ENCODE peak calls at places on chromosomes 6 and 20, in eight cellular contexts. N is upper lobe of right lung, P is heart left ventricle, S is psoas muscle, U is tibial artery, C is cardiac muscle cell, Z is heart right ventricle, M is A549. O is an unnamed sample. For H3K4me1, the result is how much of the 10 kb centered on the place peaks cover.

GRCh38 chr20:4064118-4064962 is 49.0 kb upstream of the RNF24 start:
- DNase-seq in N (peak), C (peak), P (peak), Z (peak), U (peak), S (peak), M (peak), O (peak)

GRCh38 chr6:64217721-64218603 is 582.4 kb downstream of the PHF3 start:
- DNase-seq in P (no peak), M (no peak), Z (no peak), C (peak), N (no peak), S (no peak), U (no peak), O (no peak)

GRCh38 chr20:35190556-35190955 is 18.7 kb downstream of the PROCR start:
- DNase-seq in M (no peak), C (no peak), S (no peak), N (no peak), Z (no peak), P (no peak), U (no peak), O (no peak)

GRCh38 chr6:75812560-75812959 is 63.5 kb downstream of the MYO6 start:
- DNase-seq in P (no peak), Z (no peak), C (no peak), M (no peak), N (no peak), U (no peak), S (no peak), O (no peak)

GRCh38 chr6:70353343-70353913 is 50.5 kb upstream of the COL9A1 start:
- DNase-seq in Z (no peak), C (no peak), P (no peak), U (no peak), S (no peak), N (no peak), M (no peak), O (no peak)

GRCh38 chr6:5084192-5084786 is 852 bp upstream of the PPP1R3G start:
- DNase-seq in N (no peak), P (peak), C (no peak), U (peak), M (no peak), Z (no peak), S (peak), O (no peak)

GRCh38 chr6:4008324-4009047 is 70.5 kb downstream of the FAM217A start:
- DNase-seq in U (no peak), P (no peak), C (peak), Z (no peak), M (peak), N (no peak), S (no peak), O (no peak)

GRCh38 chr6:19759117-19759880 is 77.9 kb upstream of the ID4 start:
- DNase-seq in S (no peak), P (no peak), M (peak), C (peak), N (no peak), U (no peak), Z (no peak), O (no peak)

GRCh38 chr6:69827491-69827890 is 30.7 kb upstream of the LMBRD1 start:
- DNase-seq in U (no peak), C (peak), P (no peak), N (no peak), M (no peak), Z (no peak), S (no peak), O (no peak)

GRCh38 chr20:9498322-9498721 is 16.1 kb upstream of the LAMP5 start:
- DNase-seq in P (no peak), C (no peak), Z (no peak), M (peak), S (no peak), U (no peak), N (no peak), O (no peak)

GRCh38 chr20:62178316-62179161 is 4.3 kb upstream of the MTG2 start:
- DNase-seq in Z (no peak), P (no peak), N (no peak), S (no peak), C (no peak), M (no peak), U (no peak), O (no peak)

GRCh38 chr6:18997375-18997826 is 610.3 kb downstream of the RNF144B start:
- DNase-seq in N (no peak), U (no peak), S (no peak), M (peak), P (no peak), Z (no peak), C (peak), O (no peak)

GRCh38 chr6:69812746-69813427 is 16.1 kb upstream of the LMBRD1 start:
- DNase-seq in Z (no peak), P (no peak), M (no peak), S (no peak), U (no peak), N (no peak), C (no peak), O (no peak)

GRCh38 chr6:140602843-140603242 is 1228.4 kb upstream of the CITED2 start:
- DNase-seq in C (no peak), U (no peak), S (no peak), N (no peak), P (no peak), M (no peak), Z (no peak), O (no peak)

GRCh38 chr6:79630883-79631799 is at the start of gene SH3BGRL2:
- DNase-seq in U (peak), S (peak), N (peak), P (peak), M (peak), Z (peak), C (peak), O (peak)

GRCh38 chr6:2857580-2858337 is 16.1 kb upstream of the SERPINB1 start:
- DNase-seq in U (no peak), S (no peak), C (peak), N (no peak), Z (peak), M (peak), P (peak), O (no peak)

GRCh38 chr6:108484016-108484415 is 76.7 kb upstream of the FOXO3 start:
- DNase-seq in C (no peak), Z (no peak), S (no peak), M (no peak), P (no peak), N (no peak), U (no peak), O (no peak)

GRCh38 chr6:147774856-147775255 is 266.4 kb downstream of the SAMD5 start:
- DNase-seq in C (peak), U (no peak), S (no peak), Z (no peak), M (no peak), P (no peak), N (no peak), O (no peak)

GRCh38 chr20:47440857-47441773 is 60.6 kb upstream of the NCOA3 start:
- DNase-seq in U (no peak), M (peak), P (no peak), S (no peak), C (peak), N (no peak), Z (no peak), O (no peak)

DNA sequence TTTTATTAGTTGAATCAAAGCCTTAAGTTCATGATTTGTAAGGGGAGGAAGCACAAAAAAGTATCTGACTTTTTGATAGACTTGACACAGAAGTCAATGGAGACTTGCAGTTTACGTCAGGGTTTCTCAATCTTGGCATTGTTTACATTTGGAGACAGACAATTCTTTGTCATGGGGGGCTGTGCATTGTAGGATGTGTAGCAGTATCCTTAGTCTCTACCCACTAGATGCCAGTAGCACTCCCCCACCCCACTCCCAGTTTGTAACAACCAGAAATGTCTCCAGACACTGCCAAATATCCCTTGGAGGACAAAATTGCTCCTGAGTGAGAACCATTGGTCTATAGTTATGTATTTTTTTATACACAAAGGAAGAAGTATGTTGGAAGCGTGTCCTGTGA is 434.1 kb downstream of the RFPL4B start:
- DNase-seq in S (no peak), N (no peak), P (no peak), U (no peak), Z (no peak), C (peak), M (peak), O (no peak)
- TF ChIP-seq CTCF in S (no peak), N (no peak), P (no peak), U (no peak), Z (no peak), C (no peak), M (no peak), O (no peak)

GRCh38 chr6:32313964-32314363 is 57.7 kb downstream of the TSBP1 start:
- DNase-seq in S (no peak), N (no peak), Z (no peak), U (no peak), C (no peak), P (no peak), M (no peak), O (no peak)
- H3K4me1 ChIP-seq in S (under half), N (under half), Z (under half), U (under half), C (under half), P (under half), M (under half), O (under half)

DNA sequence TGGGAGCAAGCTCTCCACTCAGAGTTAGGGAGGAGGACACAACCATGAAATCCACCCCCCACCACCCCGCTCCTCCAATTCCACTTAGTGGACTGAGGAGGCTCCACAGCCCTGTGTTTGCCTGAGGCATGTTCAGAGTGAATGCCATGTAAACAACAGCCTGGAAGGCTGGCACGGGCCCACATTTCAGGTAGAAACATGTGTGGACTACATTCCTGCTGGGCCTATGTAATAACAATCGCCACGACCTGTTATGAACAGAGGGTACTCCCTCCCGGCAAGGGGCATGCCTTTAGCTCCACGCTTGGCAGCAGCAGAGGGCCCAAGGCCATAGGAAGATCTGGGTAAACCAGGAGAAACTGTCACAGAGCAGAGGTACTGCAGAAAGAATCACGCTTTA is 65.5 kb downstream of the ISM1 start:
- DNase-seq in Z (no peak), S (no peak), P (no peak), M (no peak), N (peak), U (no peak), C (no peak), O (no peak)
- TF ChIP-seq CTCF in Z (no peak), S (no peak), P (no peak), M (no peak), N (no peak), U (no peak), C (no peak), O (no peak)

GRCh38 chr6:44005507-44005903 is 121.7 kb downstream of the MRPL14 start:
- DNase-seq in P (no peak), S (no peak), Z (no peak), N (no peak), U (peak), M (no peak), C (no peak), O (no peak)
- H3K4me1 ChIP-seq in P (under half), S (half or more), Z (half or more), N (under half), U (under half), M (half or more), C (half or more), O (under half)

DNA sequence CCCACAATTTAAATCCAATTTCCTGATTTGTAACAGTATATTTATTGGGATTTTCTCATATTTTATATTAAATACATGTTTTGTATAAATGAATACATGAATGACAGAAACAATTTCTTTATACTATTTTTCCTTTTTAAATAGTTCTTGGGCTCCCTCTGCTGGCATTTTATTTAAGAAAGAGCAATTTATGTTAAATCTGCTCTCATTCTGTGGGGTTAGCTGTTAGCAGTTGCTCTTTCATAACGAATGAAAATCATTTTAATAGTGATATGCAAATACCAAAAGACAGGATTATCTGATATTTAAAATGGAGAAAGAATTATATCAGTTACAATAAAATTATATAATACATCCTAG is 118.3 kb downstream of the RALGAPA2 start:
- DNase-seq in S (no peak), Z (no peak), P (no peak), N (no peak), M (peak), U (no peak), C (peak), O (no peak)
- TF ChIP-seq CTCF in S (no peak), Z (peak), P (peak), N (no peak), M (peak), U (peak), C (peak), O (no peak)

DNA sequence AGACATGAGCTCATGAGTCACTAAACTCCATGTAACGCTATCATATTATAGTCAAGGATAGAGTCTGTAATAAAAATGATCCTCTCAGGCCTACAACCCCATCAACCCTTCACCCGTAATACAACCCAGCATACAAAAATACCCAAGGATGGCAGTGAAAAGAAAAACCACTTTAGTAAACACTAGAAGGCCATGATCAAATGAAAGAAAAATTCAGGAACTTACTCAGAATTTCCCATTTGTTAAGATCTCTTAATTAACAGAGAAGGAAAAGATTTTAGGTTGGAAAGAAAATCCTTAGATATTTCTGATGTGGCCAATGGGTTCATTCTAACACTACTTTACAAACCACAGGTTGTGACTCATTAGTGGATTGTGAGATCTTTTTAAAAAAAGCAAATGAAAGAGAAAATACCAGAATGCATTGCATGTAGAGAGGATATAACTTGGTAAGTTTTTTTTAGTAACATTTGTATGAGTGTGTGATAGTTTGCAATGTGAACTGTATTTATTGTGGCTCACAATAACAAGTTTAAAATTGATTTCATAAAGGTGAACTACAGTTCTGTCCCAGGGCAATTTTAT is 8.0 kb upstream of the UBE2J1 start:
- DNase-seq in S (no peak), Z (no peak), U (no peak), P (no peak), N (no peak), M (no peak), C (peak), O (no peak)
- H3K4me1 ChIP-seq in S (under half), Z (under half), U (under half), P (under half), N (under half), M (under half), C (under half), O (under half)

DNA sequence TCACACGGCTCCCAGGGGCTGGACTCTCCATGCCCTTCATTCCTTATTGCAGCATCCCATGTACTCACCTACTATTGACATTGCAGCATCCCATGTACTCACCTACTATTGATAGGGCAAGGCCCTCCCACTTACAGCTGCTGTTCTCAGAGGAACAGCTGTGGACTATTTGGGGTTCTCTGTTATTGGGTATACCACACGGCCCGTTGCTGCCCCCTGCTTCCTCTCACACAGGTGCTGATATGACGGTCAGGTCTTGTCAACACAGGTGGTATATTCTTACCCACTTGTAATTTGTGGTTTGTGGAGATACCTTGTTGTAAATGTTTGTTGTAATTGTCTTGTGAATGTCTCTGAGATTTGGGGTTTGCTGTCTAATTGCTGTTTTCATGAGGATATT is 18.8 kb downstream of the ALDH5A1 start:
- DNase-seq in C (no peak), S (no peak), Z (no peak), M (no peak), N (no peak), P (no peak), U (no peak), O (no peak)
- TF ChIP-seq CTCF in C (no peak), S (no peak), Z (no peak), M (no peak), N (no peak), P (no peak), U (no peak), O (no peak)

GRCh38 chr20:58017237-58017969 is 211.1 kb downstream of the ANKRD60 start:
- DNase-seq in C (no peak), N (no peak), S (no peak), P (no peak), Z (no peak), M (peak), U (no peak), O (peak)
- H3K4me1 ChIP-seq in C (under half), N (under half), S (under half), P (under half), Z (under half), M (half or more), U (under half), O (under half)

O was measured in pancreas.